ENCODE peak calls at places on chromosomes 6 and 20, in six cellular contexts. One of them, this sample, is unnamed.

GRCh38 chr20:7180261-7181045 is 413.0 kb downstream of the BMP2 start:
- DNase-seq in fibroblast of pulmonary artery: peak; percentile 52
- DNase-seq in activated T-cell treated with anti-CD3 and anti-CD28 coated beads, Interleukin-2, amount 50 U/mL, for 72 hours: no peak
- DNase-seq in iris pigment epithelial cell: peak; percentile 67
- DNase-seq in HAP-1: no peak
- DNase-seq in A549: no peak
- DNase-seq in this sample: no peak

GRCh38 chr6:1834641-1835516 is 225.2 kb downstream of the FOXC1 start:
- DNase-seq in activated T-cell treated with anti-CD3 and anti-CD28 coated beads, Interleukin-2, amount 50 U/mL, for 72 hours: no peak
- DNase-seq in A549: no peak
- DNase-seq in HAP-1: peak; percentile 53
- DNase-seq in fibroblast of pulmonary artery: no peak
- DNase-seq in iris pigment epithelial cell: no peak
- DNase-seq in this sample: no peak

GRCh38 chr6:132298344-132298949 is 102.8 kb downstream of the MOXD1 start:
- DNase-seq in activated T-cell treated with anti-CD3 and anti-CD28 coated beads, Interleukin-2, amount 50 U/mL, for 72 hours: peak; percentile 33
- DNase-seq in HAP-1: peak; percentile 70
- DNase-seq in fibroblast of pulmonary artery: peak; percentile 73
- DNase-seq in A549: peak; percentile 41
- DNase-seq in iris pigment epithelial cell: peak; percentile 65
- DNase-seq in this sample: peak; percentile 56

GRCh38 chr6:145076110-145076841 is 659.0 kb downstream of the EPM2A start:
- DNase-seq in HAP-1: no peak
- DNase-seq in A549: no peak
- DNase-seq in activated T-cell treated with anti-CD3 and anti-CD28 coated beads, Interleukin-2, amount 50 U/mL, for 72 hours: no peak
- DNase-seq in fibroblast of pulmonary artery: no peak
- DNase-seq in iris pigment epithelial cell: no peak
- DNase-seq in this sample: no peak

GRCh38 chr20:38649275-38649891 is 47.8 kb downstream of the ARHGAP40 start:
- DNase-seq in activated T-cell treated with anti-CD3 and anti-CD28 coated beads, Interleukin-2, amount 50 U/mL, for 72 hours: peak; percentile 14
- DNase-seq in fibroblast of pulmonary artery: peak; percentile 48
- DNase-seq in HAP-1: peak; percentile 38
- DNase-seq in iris pigment epithelial cell: peak; percentile 42
- DNase-seq in A549: peak; percentile 46
- DNase-seq in this sample: peak; percentile 37

GRCh38 chr20:57769756-57770155 is 59.9 kb upstream of the PMEPA1 start:
- DNase-seq in HAP-1: no peak
- DNase-seq in fibroblast of pulmonary artery: peak; percentile 18
- DNase-seq in A549: no peak
- DNase-seq in iris pigment epithelial cell: peak; percentile 8
- DNase-seq in activated T-cell treated with anti-CD3 and anti-CD28 coated beads, Interleukin-2, amount 50 U/mL, for 72 hours: no peak
- DNase-seq in this sample: no peak

GRCh38 chr20:40943591-40943990 is 85.0 kb upstream of the TOP1 start:
- DNase-seq in HAP-1: no peak
- DNase-seq in iris pigment epithelial cell: no peak
- DNase-seq in fibroblast of pulmonary artery: no peak
- DNase-seq in A549: no peak
- DNase-seq in activated T-cell treated with anti-CD3 and anti-CD28 coated beads, Interleukin-2, amount 50 U/mL, for 72 hours: no peak
- DNase-seq in this sample: no peak

GRCh38 chr20:53664121-53664520 is 70.5 kb upstream of the ZNF217 start:
- DNase-seq in HAP-1: no peak
- DNase-seq in fibroblast of pulmonary artery: no peak
- DNase-seq in A549: no peak
- DNase-seq in activated T-cell treated with anti-CD3 and anti-CD28 coated beads, Interleukin-2, amount 50 U/mL, for 72 hours: no peak
- DNase-seq in iris pigment epithelial cell: no peak
- DNase-seq in this sample: peak; percentile 53

GRCh38 chr20:64055893-64056638 is 6.6 kb upstream of the SOX18 start:
- DNase-seq in fibroblast of pulmonary artery: peak; percentile 77
- DNase-seq in A549: peak; percentile 44
- DNase-seq in activated T-cell treated with anti-CD3 and anti-CD28 coated beads, Interleukin-2, amount 50 U/mL, for 72 hours: no peak
- DNase-seq in HAP-1: peak; percentile 45
- DNase-seq in iris pigment epithelial cell: no peak
- DNase-seq in this sample: no peak